ENCODE peak calls at places on chromosome 5, in ten cellular contexts. One of them, this sample, is unnamed. For H3K27me3 and H3K36me3, the result is how much of the 10 kb centered on the place peaks cover.

GRCh38 chr5:126511961-126512360 is 83.1 kb downstream of the ALDH7A1 start:
- DNase-seq in vagina: peak
- DNase-seq in CD4-positive, CD25-positive, alpha-beta regulatory T cell: no peak
- DNase-seq in Peyer's patch: no peak
- DNase-seq in PC-3: no peak
- DNase-seq in mesendoderm: no peak
- DNase-seq in right lobe of liver: no peak
- DNase-seq in MG63: no peak
- DNase-seq in fibroblast of lung: no peak
- DNase-seq in GM23338: no peak
- DNase-seq in this sample: no peak

GRCh38 chr5:6046296-6046695 is 332.1 kb downstream of the MED10 start:
- DNase-seq in vagina: no peak
- DNase-seq in CD4-positive, CD25-positive, alpha-beta regulatory T cell: no peak
- DNase-seq in Peyer's patch: no peak
- DNase-seq in PC-3: no peak
- DNase-seq in mesendoderm: no peak
- DNase-seq in right lobe of liver: no peak
- DNase-seq in MG63: no peak
- DNase-seq in fibroblast of lung: no peak
- DNase-seq in GM23338: no peak
- DNase-seq in this sample: no peak

GRCh38 chr5:171310816-171311697 is 2.0 kb downstream of the TLX3 start:
- DNase-seq in vagina: no peak
- DNase-seq in CD4-positive, CD25-positive, alpha-beta regulatory T cell: no peak
- DNase-seq in Peyer's patch: no peak
- DNase-seq in PC-3: peak
- DNase-seq in mesendoderm: peak
- DNase-seq in right lobe of liver: no peak
- DNase-seq in MG63: peak
- DNase-seq in fibroblast of lung: peak
- DNase-seq in GM23338: peak
- DNase-seq in this sample: peak

GRCh38 chr5:128695791-128696520 is 157.9 kb upstream of the FBN2 start:
- DNase-seq in vagina: no peak
- DNase-seq in CD4-positive, CD25-positive, alpha-beta regulatory T cell: no peak
- DNase-seq in Peyer's patch: no peak
- DNase-seq in PC-3: peak
- DNase-seq in mesendoderm: peak
- DNase-seq in right lobe of liver: no peak
- DNase-seq in MG63: no peak
- DNase-seq in fibroblast of lung: no peak
- DNase-seq in GM23338: peak
- DNase-seq in this sample: peak

GRCh38 chr5:125408582-125409069 is 662.2 kb upstream of the ZNF608 start:
- DNase-seq in vagina: no peak
- DNase-seq in CD4-positive, CD25-positive, alpha-beta regulatory T cell: no peak
- DNase-seq in Peyer's patch: no peak
- DNase-seq in PC-3: peak
- DNase-seq in mesendoderm: no peak
- DNase-seq in right lobe of liver: no peak
- DNase-seq in MG63: peak
- DNase-seq in fibroblast of lung: peak
- DNase-seq in GM23338: no peak
- DNase-seq in this sample: no peak

GRCh38 chr5:65749956-65750355 is 28.0 kb downstream of the NLN start:
- DNase-seq in vagina: no peak
- DNase-seq in CD4-positive, CD25-positive, alpha-beta regulatory T cell: no peak
- DNase-seq in Peyer's patch: no peak
- DNase-seq in PC-3: no peak
- DNase-seq in mesendoderm: no peak
- DNase-seq in right lobe of liver: no peak
- DNase-seq in MG63: no peak
- DNase-seq in fibroblast of lung: no peak
- DNase-seq in GM23338: peak
- DNase-seq in this sample: no peak

GRCh38 chr5:101977729-101978345 is 318.2 kb downstream of the SLCO4C1 start:
- DNase-seq in vagina: no peak
- DNase-seq in CD4-positive, CD25-positive, alpha-beta regulatory T cell: no peak
- DNase-seq in Peyer's patch: no peak
- DNase-seq in PC-3: peak
- DNase-seq in mesendoderm: peak
- DNase-seq in right lobe of liver: no peak
- DNase-seq in MG63: no peak
- DNase-seq in fibroblast of lung: peak
- DNase-seq in GM23338: peak
- DNase-seq in this sample: peak

GRCh38 chr5:96431376-96432244 is 1.4 kb downstream of the PCSK1 start:
- DNase-seq in vagina: no peak
- DNase-seq in CD4-positive, CD25-positive, alpha-beta regulatory T cell: no peak
- DNase-seq in Peyer's patch: no peak
- DNase-seq in PC-3: no peak
- DNase-seq in mesendoderm: peak
- DNase-seq in right lobe of liver: no peak
- DNase-seq in MG63: peak
- DNase-seq in fibroblast of lung: peak
- DNase-seq in GM23338: peak
- DNase-seq in this sample: peak

GRCh38 chr5:19874811-19875210 is 113.2 kb downstream of the CDH18 start:
- DNase-seq in vagina: no peak
- DNase-seq in CD4-positive, CD25-positive, alpha-beta regulatory T cell: no peak
- DNase-seq in Peyer's patch: no peak
- DNase-seq in PC-3: no peak
- DNase-seq in mesendoderm: peak
- DNase-seq in right lobe of liver: no peak
- DNase-seq in MG63: no peak
- DNase-seq in fibroblast of lung: no peak
- DNase-seq in GM23338: no peak
- DNase-seq in this sample: no peak

GRCh38 chr5:170681013-170681433 is 102.5 kb upstream of the GABRP start:
- DNase-seq in vagina: no peak
- DNase-seq in CD4-positive, CD25-positive, alpha-beta regulatory T cell: peak
- DNase-seq in Peyer's patch: no peak
- DNase-seq in PC-3: peak
- DNase-seq in mesendoderm: peak
- DNase-seq in right lobe of liver: no peak
- DNase-seq in MG63: peak
- DNase-seq in fibroblast of lung: peak
- DNase-seq in GM23338: peak
- DNase-seq in this sample: peak

DNA sequence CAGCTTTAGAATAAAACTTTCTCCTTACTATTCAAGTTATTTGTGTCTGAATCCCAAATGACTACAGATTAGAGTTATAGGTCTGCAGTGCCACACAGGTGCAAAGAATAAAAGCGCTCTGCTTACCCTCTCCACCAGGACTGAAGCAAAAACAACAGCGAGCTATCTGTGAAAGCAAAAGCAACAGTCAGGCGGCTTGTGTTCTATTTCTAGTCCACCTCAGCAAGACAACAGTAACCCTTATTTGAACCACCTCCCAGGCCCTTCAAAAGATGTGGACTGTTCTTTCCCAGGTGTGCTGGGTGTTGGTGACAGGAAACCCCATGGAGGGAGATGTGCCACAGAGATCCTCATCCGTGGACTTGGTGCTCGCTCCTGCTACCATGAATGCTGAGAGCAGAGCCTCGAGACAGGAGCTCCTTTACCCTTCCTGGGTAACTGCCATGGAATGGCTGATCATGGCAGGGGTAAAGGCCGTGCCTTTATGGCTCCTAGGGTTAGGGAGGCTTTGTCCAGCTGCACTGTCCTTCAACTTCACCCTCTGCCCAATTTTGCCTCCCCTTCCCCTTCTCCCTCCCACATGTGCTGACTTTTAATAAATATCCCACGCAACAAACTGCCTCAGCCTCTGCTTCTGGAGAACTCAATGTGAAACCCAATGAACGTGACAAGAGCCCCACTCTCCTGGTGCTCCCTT is 108.6 kb downstream of the SERINC5 start:
- DNase-seq in vagina: peak
- DNase-seq in CD4-positive, CD25-positive, alpha-beta regulatory T cell: no peak
- DNase-seq in Peyer's patch: no peak
- DNase-seq in PC-3: no peak
- DNase-seq in mesendoderm: no peak
- DNase-seq in right lobe of liver: no peak
- DNase-seq in MG63: no peak
- DNase-seq in fibroblast of lung: no peak
- DNase-seq in GM23338: no peak
- DNase-seq in this sample: no peak
- H3K4me3 ChIP-seq in vagina: no peak
- H3K4me3 ChIP-seq in CD4-positive, CD25-positive, alpha-beta regulatory T cell: no peak
- H3K4me3 ChIP-seq in Peyer's patch: no peak
- H3K4me3 ChIP-seq in PC-3: no peak
- H3K4me3 ChIP-seq in mesendoderm: no peak
- H3K4me3 ChIP-seq in right lobe of liver: no peak
- H3K4me3 ChIP-seq in MG63: no peak
- H3K4me3 ChIP-seq in fibroblast of lung: no peak
- H3K4me3 ChIP-seq in GM23338: no peak
- H3K4me3 ChIP-seq in this sample: no peak

GRCh38 chr5:77974576-77974975 is 198.4 kb upstream of the TBCA start:
- DNase-seq in vagina: no peak
- DNase-seq in CD4-positive, CD25-positive, alpha-beta regulatory T cell: no peak
- DNase-seq in Peyer's patch: no peak
- DNase-seq in PC-3: no peak
- DNase-seq in mesendoderm: no peak
- DNase-seq in right lobe of liver: no peak
- DNase-seq in MG63: no peak
- DNase-seq in fibroblast of lung: no peak
- DNase-seq in GM23338: no peak
- DNase-seq in this sample: no peak
- H3K27me3 ChIP-seq in vagina: under half
- H3K27me3 ChIP-seq in CD4-positive, CD25-positive, alpha-beta regulatory T cell: under half
- H3K27me3 ChIP-seq in Peyer's patch: under half
- H3K27me3 ChIP-seq in PC-3: under half
- H3K27me3 ChIP-seq in mesendoderm: under half
- H3K27me3 ChIP-seq in right lobe of liver: under half
- H3K27me3 ChIP-seq in MG63: under half
- H3K27me3 ChIP-seq in fibroblast of lung: under half
- H3K27me3 ChIP-seq in GM23338: half or more
- H3K27me3 ChIP-seq in this sample: half or more

GRCh38 chr5:159084053-159084452 is 15.7 kb downstream of the EBF1 start:
- DNase-seq in vagina: no peak
- DNase-seq in CD4-positive, CD25-positive, alpha-beta regulatory T cell: no peak
- DNase-seq in Peyer's patch: no peak
- DNase-seq in PC-3: no peak
- DNase-seq in mesendoderm: no peak
- DNase-seq in right lobe of liver: no peak
- DNase-seq in MG63: no peak
- DNase-seq in fibroblast of lung: no peak
- DNase-seq in GM23338: no peak
- DNase-seq in this sample: no peak
- H3K36me3 ChIP-seq in vagina: under half
- H3K36me3 ChIP-seq in CD4-positive, CD25-positive, alpha-beta regulatory T cell: under half
- H3K36me3 ChIP-seq in Peyer's patch: under half
- H3K36me3 ChIP-seq in PC-3: under half
- H3K36me3 ChIP-seq in mesendoderm: under half
- H3K36me3 ChIP-seq in right lobe of liver: under half
- H3K36me3 ChIP-seq in MG63: under half
- H3K36me3 ChIP-seq in fibroblast of lung: under half
- H3K36me3 ChIP-seq in GM23338: under half
- H3K36me3 ChIP-seq in this sample: under half

GRCh38 chr5:132463808-132464154 is 26.8 kb downstream of the IRF1 start:
- DNase-seq in vagina: no peak
- DNase-seq in CD4-positive, CD25-positive, alpha-beta regulatory T cell: no peak
- DNase-seq in Peyer's patch: no peak
- DNase-seq in PC-3: no peak
- DNase-seq in mesendoderm: no peak
- DNase-seq in right lobe of liver: no peak
- DNase-seq in MG63: no peak
- DNase-seq in fibroblast of lung: no peak
- DNase-seq in GM23338: no peak
- DNase-seq in this sample: no peak
- H3K4me3 ChIP-seq in vagina: peak
- H3K4me3 ChIP-seq in CD4-positive, CD25-positive, alpha-beta regulatory T cell: peak
- H3K4me3 ChIP-seq in Peyer's patch: no peak
- H3K4me3 ChIP-seq in PC-3: no peak
- H3K4me3 ChIP-seq in mesendoderm: no peak
- H3K4me3 ChIP-seq in right lobe of liver: peak
- H3K4me3 ChIP-seq in MG63: no peak
- H3K4me3 ChIP-seq in fibroblast of lung: no peak
- H3K4me3 ChIP-seq in GM23338: no peak
- H3K4me3 ChIP-seq in this sample: no peak

DNA sequence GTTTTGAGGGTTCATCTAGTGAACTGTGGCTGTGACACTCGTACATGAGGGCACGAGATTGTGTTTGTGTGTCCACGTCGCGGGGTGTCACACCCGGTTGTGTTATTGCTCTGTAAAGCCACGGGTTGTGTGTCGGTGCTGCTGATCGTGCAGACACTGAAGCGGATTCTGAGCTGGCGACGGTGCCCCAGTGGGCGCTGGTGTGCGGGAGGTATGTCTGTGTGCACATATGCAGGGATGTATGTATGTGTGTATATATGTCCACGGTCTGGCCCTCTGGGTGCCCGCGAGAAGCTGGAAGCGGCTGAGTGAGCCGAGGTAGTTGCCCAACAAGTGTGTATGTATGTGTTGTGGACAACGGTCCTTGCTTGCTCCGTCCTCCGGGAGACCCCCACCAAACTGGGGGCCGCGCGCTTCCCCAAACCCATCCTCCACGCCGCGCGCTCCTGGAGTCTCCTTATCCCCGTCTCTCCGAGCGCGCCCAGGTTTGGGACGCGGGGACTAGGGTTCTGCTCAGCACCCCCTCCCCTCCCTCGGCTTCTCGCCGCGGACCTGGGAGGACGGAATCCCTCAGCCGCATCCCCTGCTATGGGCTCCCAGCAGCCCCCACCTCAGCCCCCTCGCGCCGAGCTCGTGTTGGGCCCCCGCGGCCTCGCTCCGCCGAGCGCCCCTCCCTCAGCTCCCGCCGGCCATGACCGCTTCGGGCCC is 578 bp downstream of the PCDH1 start:
- DNase-seq in vagina: peak
- DNase-seq in CD4-positive, CD25-positive, alpha-beta regulatory T cell: peak
- DNase-seq in Peyer's patch: no peak
- DNase-seq in PC-3: peak
- DNase-seq in mesendoderm: peak
- DNase-seq in right lobe of liver: no peak
- DNase-seq in MG63: peak
- DNase-seq in fibroblast of lung: no peak
- DNase-seq in GM23338: no peak
- DNase-seq in this sample: peak
- H3K27me3 ChIP-seq in vagina: under half
- H3K27me3 ChIP-seq in CD4-positive, CD25-positive, alpha-beta regulatory T cell: under half
- H3K27me3 ChIP-seq in Peyer's patch: under half
- H3K27me3 ChIP-seq in PC-3: under half
- H3K27me3 ChIP-seq in mesendoderm: under half
- H3K27me3 ChIP-seq in right lobe of liver: under half
- H3K27me3 ChIP-seq in MG63: half or more
- H3K27me3 ChIP-seq in fibroblast of lung: half or more
- H3K27me3 ChIP-seq in GM23338: under half
- H3K27me3 ChIP-seq in this sample: under half

DNA sequence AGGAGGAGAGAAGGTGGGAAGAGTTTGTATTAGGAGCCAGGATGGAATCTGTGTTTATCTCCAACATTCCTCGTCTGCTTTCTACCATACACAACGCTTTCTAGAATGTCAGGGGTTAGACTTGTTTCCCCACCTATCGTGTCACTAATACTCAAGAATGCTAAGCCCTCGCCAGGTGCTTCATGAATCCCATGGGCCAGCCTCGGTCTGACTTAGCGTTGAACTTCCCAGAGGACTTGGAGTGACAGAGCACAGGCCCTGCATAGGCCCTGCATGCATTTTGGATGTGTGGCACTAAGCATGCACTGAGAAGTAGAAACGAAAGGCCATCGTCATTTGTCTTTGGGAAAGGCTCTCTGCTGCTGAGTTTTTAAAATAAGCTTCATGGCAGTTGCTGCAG is 328.7 kb downstream of the NSG2 start:
- DNase-seq in vagina: no peak
- DNase-seq in CD4-positive, CD25-positive, alpha-beta regulatory T cell: no peak
- DNase-seq in Peyer's patch: no peak
- DNase-seq in PC-3: no peak
- DNase-seq in mesendoderm: no peak
- DNase-seq in right lobe of liver: no peak
- DNase-seq in MG63: no peak
- DNase-seq in fibroblast of lung: no peak
- DNase-seq in GM23338: no peak
- DNase-seq in this sample: no peak
- H3K36me3 ChIP-seq in vagina: under half
- H3K36me3 ChIP-seq in CD4-positive, CD25-positive, alpha-beta regulatory T cell: under half
- H3K36me3 ChIP-seq in Peyer's patch: under half
- H3K36me3 ChIP-seq in PC-3: under half
- H3K36me3 ChIP-seq in mesendoderm: under half
- H3K36me3 ChIP-seq in right lobe of liver: under half
- H3K36me3 ChIP-seq in MG63: under half
- H3K36me3 ChIP-seq in fibroblast of lung: under half
- H3K36me3 ChIP-seq in GM23338: under half
- H3K36me3 ChIP-seq in this sample: under half